ENCODE peak calls at places on chromosomes 3 and 15, in six cellular contexts. G is HCT116, J is body of pancreas, P is transverse colon, U is tibial nerve, B is A549. Y is an unnamed sample.
A peak's percentile ranks its signal among the peaks of the same experiment; 100 is the strongest.

GRCh38 chr15:51576911-51577500 is 45.6 kb downstream of the DMXL2 start:
- DNase-seq in B (no peak), G (no peak), J (no peak), U (peak; percentile 51), P (no peak), Y (no peak)

GRCh38 chr3:123377173-123377740 is 71.6 kb downstream of the ADCY5 start:
- DNase-seq in P (no peak), J (no peak), B (no peak), G (no peak), U (no peak), Y (no peak)

GRCh38 chr15:78909791-78910228 is 35.0 kb downstream of the CTSH start:
- DNase-seq in B (peak; percentile 72), U (no peak), J (peak; percentile 43), G (peak; percentile 10), P (no peak), Y (no peak)

GRCh38 chr3:151283907-151284461 is 5.6 kb upstream of the P2RY14 start:
- DNase-seq in J (peak; percentile 27), U (no peak), P (no peak), B (no peak), G (no peak), Y (no peak)

GRCh38 chr3:152097770-152098169 is 171.0 kb upstream of the MBNL1 start:
- DNase-seq in G (no peak), P (no peak), J (no peak), B (no peak), U (no peak), Y (no peak)

GRCh38 chr15:66094331-66094730 is 159.2 kb downstream of the MEGF11 start:
- DNase-seq in G (no peak), J (no peak), U (no peak), B (no peak), P (no peak), Y (no peak)

GRCh38 chr15:52348056-52348745 is 52.6 kb upstream of the MYO5C start:
- DNase-seq in J (no peak), P (no peak), B (no peak), U (no peak), G (no peak), Y (no peak)

GRCh38 chr15:60038111-60038521 is 34.0 kb downstream of the FOXB1 start:
- DNase-seq in B (no peak), G (no peak), P (no peak), J (no peak), U (no peak), Y (no peak)

GRCh38 chr3:184145120-184145524 is 10.0 kb downstream of the EIF2B5 start:
- DNase-seq in P (peak; percentile 66), J (peak; percentile 78), B (peak; percentile 53), G (no peak), U (no peak), Y (peak; percentile 28)

GRCh38 chr3:43787330-43787729 is 96.6 kb downstream of the ABHD5 start:
- DNase-seq in B (no peak), G (no peak), P (no peak), J (no peak), U (no peak), Y (no peak)

GRCh38 chr3:111867889-111868426 is 8.9 kb downstream of the PHLDB2 start:
- DNase-seq in B (no peak), J (no peak), P (no peak), U (no peak), G (no peak), Y (no peak)

GRCh38 chr15:72222433-72222832 is 8.6 kb downstream of the PKM start:
- DNase-seq in U (no peak), B (peak; percentile 95), J (no peak), G (no peak), P (peak; percentile 43), Y (peak; percentile 69)

GRCh38 chr3:51995346-51996156 is at the start of gene RPL29:
- DNase-seq in J (peak; percentile 94), B (peak; percentile 88), U (peak; percentile 87), P (peak; percentile 95), G (peak; percentile 90), Y (peak; percentile 88)

GRCh38 chr3:120652281-120652680 is 29.8 kb downstream of the HGD start:
- DNase-seq in B (no peak), P (no peak), U (no peak), J (no peak), G (no peak), Y (no peak)

GRCh38 chr15:96334017-96334704 is 3.7 kb downstream of the NR2F2 start:
- DNase-seq in G (no peak), J (peak; percentile 24), U (peak; percentile 5), B (no peak), P (peak; percentile 13), Y (no peak)

GRCh38 chr3:55622116-55622515 is 135.0 kb upstream of the WNT5A start:
- DNase-seq in P (no peak), B (no peak), J (no peak), U (no peak), G (no peak), Y (no peak)

GRCh38 chr3:53570709-53571108 is 76.3 kb downstream of the CACNA1D start:
- DNase-seq in P (no peak), G (peak; percentile 57), U (no peak), J (no peak), B (peak; percentile 4), Y (no peak)

GRCh38 chr3:13391308-13391707 is 28.8 kb downstream of the NUP210 start:
- DNase-seq in G (no peak), P (no peak), J (no peak), B (no peak), U (no peak), Y (no peak)

GRCh38 chr3:52339612-52340011 is 23.5 kb downstream of the DNAH1 start:
- DNase-seq in P (peak; percentile 33), U (peak; percentile 60), G (peak; percentile 86), B (peak; percentile 42), J (peak; percentile 39), Y (peak; percentile 18)

GRCh38 chr3:153165211-153165815 is 3.3 kb downstream of the RAP2B start:
- DNase-seq in J (no peak), G (no peak), B (no peak), U (no peak), P (no peak), Y (no peak)

GRCh38 chr15:62164500-62165028 is 521 bp downstream of the C2CD4B start:
- DNase-seq in B (peak; percentile 12), G (no peak), J (peak; percentile 46), U (no peak), P (peak; percentile 15), Y (peak; percentile 58)

GRCh38 chr3:128624526-128625138 is 26.0 kb downstream of the RPN1 start:
- DNase-seq in P (no peak), B (no peak), U (no peak), G (no peak), J (no peak), Y (no peak)

GRCh38 chr3:128621234-128621633 is 29.4 kb downstream of the RPN1 start:
- DNase-seq in B (no peak), G (no peak), P (no peak), J (no peak), U (no peak), Y (no peak)

GRCh38 chr3:128621931-128622330 is 28.7 kb downstream of the RPN1 start:
- DNase-seq in J (no peak), B (no peak), U (no peak), P (no peak), G (no peak), Y (no peak)

GRCh38 chr3:128625409-128625945 is 25.1 kb downstream of the RPN1 start:
- DNase-seq in P (no peak), G (no peak), J (no peak), U (no peak), B (no peak), Y (no peak)

GRCh38 chr3:128623762-128624176 is 26.8 kb downstream of the RPN1 start:
- DNase-seq in G (no peak), P (no peak), B (no peak), U (peak; percentile 56), J (no peak), Y (no peak)
- H3K27ac ChIP-seq in G (no peak overlapping the region), P (no peak overlapping the region), B (no peak overlapping the region), U (peak overlapping the region; percentile 63), J (peak overlapping the region; percentile 32), Y (no peak overlapping the region)

DNA sequence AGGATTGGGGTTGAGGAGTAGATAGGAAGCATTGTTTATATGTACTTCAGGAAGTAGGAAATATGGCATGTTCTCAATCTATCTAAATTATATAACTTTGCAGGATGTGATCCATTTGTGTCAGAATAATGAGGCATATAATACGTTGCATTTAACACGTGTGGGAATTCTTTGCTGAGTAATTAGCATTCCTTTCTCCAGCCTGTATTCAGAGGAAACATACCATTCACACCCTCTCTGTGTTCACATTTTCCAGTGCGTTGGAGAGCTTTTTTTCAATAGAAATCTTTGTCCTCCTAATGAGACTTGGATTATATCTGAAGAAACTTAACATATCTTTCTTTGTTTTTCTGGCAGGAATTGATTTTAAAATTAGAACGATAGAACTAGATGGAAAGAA is 33.0 kb upstream of the APH1B start:
- DNase-seq in P (no peak), J (no peak), U (no peak), G (no peak), B (no peak), Y (no peak)
- H3K4me3 ChIP-seq in P (no peak overlapping the region), J (no peak overlapping the region), U (no peak overlapping the region), G (no peak overlapping the region), B (no peak overlapping the region), Y (no peak overlapping the region)

GRCh38 chr3:10286596-10287295 is 6.0 kb downstream of the GHRL start:
- DNase-seq in U (peak; percentile 76), G (peak; percentile 68), B (peak; percentile 78), P (no peak), J (no peak), Y (no peak)

GRCh38 chr3:10289077-10289476 is 3.7 kb downstream of the GHRL start:
- DNase-seq in P (no peak), G (no peak), J (no peak), B (no peak), U (no peak), Y (no peak)

GRCh38 chr3:10289785-10290355 is 2.9 kb downstream of the GHRL start:
- DNase-seq in G (no peak), U (no peak), B (no peak), P (no peak), J (no peak), Y (no peak)

GRCh38 chr3:10287936-10288574 is 4.7 kb downstream of the GHRL start:
- DNase-seq in P (no peak), G (no peak), J (no peak), U (no peak), B (no peak), Y (no peak)

DNA sequence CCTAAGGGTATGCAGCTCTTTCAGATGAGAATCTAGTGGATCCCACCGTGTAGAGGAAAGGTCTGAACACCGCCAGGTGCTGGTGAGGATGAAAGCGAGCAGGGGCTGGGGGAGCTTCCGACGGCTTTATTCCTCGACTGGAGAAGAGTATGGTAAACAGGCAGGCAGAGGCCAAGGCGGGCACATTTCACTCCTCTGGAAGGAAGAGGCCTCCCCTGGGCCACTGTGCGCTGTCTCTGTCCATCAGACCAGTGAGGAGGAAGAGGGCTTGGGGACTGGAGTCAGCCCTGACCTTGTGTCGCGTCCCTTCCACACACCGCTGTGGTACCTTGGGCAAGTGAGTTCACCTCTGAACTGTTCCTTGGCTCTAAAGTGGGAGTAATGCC is 4.2 kb downstream of the GHRL start:
- DNase-seq in J (no peak), P (no peak), B (no peak), G (no peak), U (no peak), Y (no peak)
- TF ChIP-seq POLR2A in J (no peak), P (no peak), B (no peak), G (no peak), U (no peak), Y (no peak)

DNA sequence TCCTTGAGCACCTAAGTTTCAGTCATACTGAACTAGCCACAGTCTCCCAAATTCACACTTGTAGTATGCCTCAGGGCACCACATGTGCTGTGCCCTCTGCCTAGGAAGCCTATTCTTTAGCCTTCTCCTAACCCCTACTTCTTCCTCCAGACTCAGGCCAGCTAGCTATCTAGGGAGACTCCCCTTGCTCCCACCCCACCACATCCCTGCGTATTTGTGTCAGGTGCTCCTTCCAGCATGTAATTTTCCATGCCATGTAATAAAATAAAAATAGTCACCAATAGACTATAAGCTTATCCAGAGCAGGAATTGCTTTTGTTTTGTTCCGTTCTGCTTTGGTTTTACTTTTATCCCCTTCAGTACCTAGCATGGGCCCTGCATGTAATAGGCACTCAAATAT is 14.9 kb upstream of the GJD2 start:
- DNase-seq in P (no peak), B (no peak), U (no peak), G (no peak), J (no peak), Y (no peak)
- H3K27ac ChIP-seq in P (no peak overlapping the region), B (no peak overlapping the region), U (no peak overlapping the region), G (no peak overlapping the region), J (no peak overlapping the region), Y (no peak overlapping the region)